ENCODE peak calls at places on chromosomes 11 and 22, in seven cellular contexts. M is right lobe of liver; W is lower leg skin; H is cardiac fibroblast; T is A549; N is retinal pigment epithelial cell; E is CD4-positive, alpha-beta T cell. A is an unnamed sample.

GRCh38 chr11:44147751-44148150 is 52.3 kb downstream of the EXT2 start:
- DNase-seq in M (no peak), W (no peak), H (peak; percentile 6), T (no peak), N (no peak), E (no peak), A (no peak)

GRCh38 chr11:80320226-80320625 is 879.4 kb upstream of the TENM4 start:
- DNase-seq in M (no peak), W (no peak), H (no peak), T (no peak), N (no peak), E (no peak), A (no peak)

GRCh38 chr11:86459682-86460460 is 85.2 kb downstream of the CCDC81 start:
- DNase-seq in M (peak; percentile 59), W (no peak), H (peak; percentile 97), T (peak; percentile 71), N (peak; percentile 88), E (no peak), A (peak; percentile 47)

GRCh38 chr11:8090756-8091155 is 9.7 kb downstream of the TUB start:
- DNase-seq in M (no peak), W (no peak), H (peak; percentile 54), T (no peak), N (no peak), E (no peak), A (peak; percentile 72)

GRCh38 chr22:17476838-17477237 is 86.5 kb upstream of the SLC25A18 start:
- DNase-seq in M (no peak), W (no peak), H (peak; percentile 71), T (no peak), N (no peak), E (no peak), A (no peak)

GRCh38 chr22:26064048-26064447 is 105.2 kb upstream of the SEZ6L start:
- DNase-seq in M (no peak), W (no peak), H (no peak), T (no peak), N (no peak), E (no peak), A (no peak)

GRCh38 chr11:108873305-108873704 is 208.4 kb downstream of the DDX10 start:
- DNase-seq in M (no peak), W (no peak), H (peak; percentile 72), T (no peak), N (no peak), E (no peak), A (no peak)

GRCh38 chr11:44032304-44033085 is 15.3 kb upstream of the ACCSL start:
- DNase-seq in M (no peak), W (peak; percentile 48), H (peak; percentile 91), T (no peak), N (peak; percentile 34), E (no peak), A (no peak)

GRCh38 chr22:29004647-29005371 is 56.8 kb downstream of the C22orf31 start:
- DNase-seq in M (peak; percentile 42), W (no peak), H (no peak), T (no peak), N (peak; percentile 36), E (no peak), A (peak; percentile 47)

GRCh38 chr11:95093548-95093947 is 3.9 kb downstream of the ENDOD1 start:
- DNase-seq in M (no peak), W (no peak), H (no peak), T (no peak), N (no peak), E (no peak), A (no peak)

GRCh38 chr11:95091663-95092062 is 2.0 kb downstream of the ENDOD1 start:
- DNase-seq in M (no peak), W (no peak), H (no peak), T (no peak), N (no peak), E (no peak), A (no peak)

GRCh38 chr11:95089620-95090542 is at the start of gene ENDOD1:
- DNase-seq in M (peak; percentile 87), W (peak; percentile 71), H (peak; percentile 81), T (peak; percentile 45), N (no peak), E (peak; percentile 71), A (peak; percentile 84)

GRCh38 chr11:95095858-95096587 is 6.4 kb downstream of the ENDOD1 start:
- DNase-seq in M (no peak), W (no peak), H (peak; percentile 79), T (no peak), N (peak; percentile 37), E (no peak), A (no peak)

DNA sequence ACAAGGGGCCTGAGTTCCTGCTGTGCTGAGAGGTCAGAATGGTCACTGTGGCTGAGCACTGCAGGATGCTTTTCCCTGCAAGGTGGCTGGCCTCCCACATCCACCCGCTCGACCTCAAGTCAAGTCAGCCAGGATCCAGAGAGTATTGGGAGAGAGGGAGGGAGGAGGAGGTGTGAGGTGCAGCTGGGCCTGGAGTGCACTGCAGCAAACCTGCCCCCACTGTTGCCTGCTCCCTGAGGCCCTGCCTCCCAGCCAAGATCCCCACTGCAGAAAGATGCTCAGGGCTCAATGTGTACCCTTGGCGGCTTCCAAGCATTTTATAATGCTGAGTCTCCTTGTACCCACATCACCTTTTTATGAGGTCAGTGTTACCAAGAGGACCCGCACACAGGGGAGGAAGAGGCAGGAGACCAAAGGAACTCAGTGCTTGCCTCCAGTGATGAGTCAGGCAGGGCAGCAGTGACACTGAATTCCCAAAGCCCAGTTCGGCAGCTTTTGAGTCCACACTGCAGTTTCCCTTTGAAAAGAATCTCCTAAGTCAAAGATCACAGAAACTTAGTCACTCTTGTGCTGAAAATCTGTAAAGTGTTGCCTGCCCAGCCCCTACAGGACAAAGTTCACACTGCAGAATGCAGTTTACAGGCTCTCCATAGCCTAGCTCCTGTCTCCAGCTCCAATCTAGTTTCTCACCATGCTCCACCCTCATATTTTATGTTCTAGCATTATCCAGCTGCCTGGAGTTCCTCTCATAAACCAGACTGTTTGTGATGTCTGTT is 3.1 kb downstream of the ENDOD1 start:
- DNase-seq in M (no peak), W (no peak), H (peak; percentile 78), T (peak; percentile 41), N (no peak), E (peak; percentile 16), A (no peak)
- TF ChIP-seq CTCF in M (peak; percentile 23), W (no peak), H (peak; percentile 71), T (peak; percentile 8), N (peak; percentile 76), E (peak; percentile 55), A (peak; percentile 25)

GRCh38 chr11:94593030-94593429 is 25.9 kb downstream of the PIWIL4 start:
- DNase-seq in M (no peak), W (no peak), H (peak; percentile 51), T (no peak), N (no peak), E (no peak), A (no peak)

GRCh38 chr11:94602430-94603372 is 35.5 kb downstream of the PIWIL4 start:
- DNase-seq in M (peak; percentile 80), W (peak; percentile 26), H (peak; percentile 86), T (peak; percentile 28), N (peak; percentile 24), E (no peak), A (no peak)

GRCh38 chr11:94595061-94595460 is 27.9 kb downstream of the PIWIL4 start:
- DNase-seq in M (no peak), W (no peak), H (no peak), T (no peak), N (no peak), E (no peak), A (no peak)

GRCh38 chr11:94599510-94599909 is 32.3 kb downstream of the PIWIL4 start:
- DNase-seq in M (no peak), W (no peak), H (no peak), T (no peak), N (no peak), E (no peak), A (no peak)

DNA sequence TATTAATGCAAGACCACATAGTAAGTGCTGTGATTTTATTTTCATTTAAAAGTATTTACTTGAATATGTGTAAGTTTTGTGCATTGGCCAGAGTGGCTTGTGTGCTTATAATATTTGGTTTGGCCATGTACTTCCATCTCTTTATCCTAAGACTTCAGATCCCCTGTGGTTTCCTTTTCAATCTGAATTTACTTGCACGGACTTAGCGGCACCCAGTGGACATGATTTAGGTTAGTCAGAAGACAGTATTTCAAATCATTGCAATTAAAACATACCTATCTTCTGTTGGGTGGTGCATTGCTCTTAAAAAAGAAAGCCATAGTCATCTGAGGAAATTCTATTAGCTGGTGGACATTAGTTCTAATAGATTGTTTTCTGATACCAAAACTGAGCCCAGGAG is 30.7 kb downstream of the PIWIL4 start:
- DNase-seq in M (no peak), W (no peak), H (peak; percentile 36), T (no peak), N (no peak), E (no peak), A (no peak)
- TF ChIP-seq CTCF in M (peak; percentile 19), W (no peak), H (no peak), T (peak; percentile 10), N (no peak), E (no peak), A (no peak)

DNA sequence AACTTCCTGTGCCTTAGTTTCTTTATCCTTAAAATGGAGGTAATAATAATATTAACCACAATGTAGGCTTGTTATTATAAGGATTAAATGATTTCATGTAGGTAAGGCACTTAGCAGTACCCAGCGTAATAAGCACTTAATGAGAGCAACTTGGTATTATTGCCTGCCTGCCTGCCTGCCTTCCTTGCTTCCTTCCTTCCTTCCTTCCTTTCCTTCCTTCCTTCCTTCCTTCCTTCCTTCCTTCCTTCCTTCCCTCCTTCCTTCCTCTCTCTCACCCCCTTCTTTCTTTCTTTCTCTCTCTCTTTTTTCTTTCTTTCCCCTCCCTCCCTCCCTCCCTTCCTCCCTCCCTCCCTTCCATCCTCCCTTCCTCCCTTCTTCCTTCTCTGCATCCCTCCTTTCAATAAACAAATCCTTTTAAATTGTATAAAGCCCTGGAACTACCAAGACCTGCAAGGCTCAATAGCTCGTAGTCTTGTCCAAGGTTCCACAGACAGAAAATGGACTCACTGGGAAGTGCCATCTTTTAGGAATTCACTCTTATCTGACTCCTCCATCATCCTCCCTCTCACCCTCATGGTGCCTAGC is 20.7 kb upstream of the TIMP3 start:
- DNase-seq in M (no peak), W (no peak), H (no peak), T (no peak), N (no peak), E (no peak), A (no peak)
- TF ChIP-seq CTCF in M (no peak), W (no peak), H (no peak), T (no peak), N (no peak), E (no peak), A (no peak)

DNA sequence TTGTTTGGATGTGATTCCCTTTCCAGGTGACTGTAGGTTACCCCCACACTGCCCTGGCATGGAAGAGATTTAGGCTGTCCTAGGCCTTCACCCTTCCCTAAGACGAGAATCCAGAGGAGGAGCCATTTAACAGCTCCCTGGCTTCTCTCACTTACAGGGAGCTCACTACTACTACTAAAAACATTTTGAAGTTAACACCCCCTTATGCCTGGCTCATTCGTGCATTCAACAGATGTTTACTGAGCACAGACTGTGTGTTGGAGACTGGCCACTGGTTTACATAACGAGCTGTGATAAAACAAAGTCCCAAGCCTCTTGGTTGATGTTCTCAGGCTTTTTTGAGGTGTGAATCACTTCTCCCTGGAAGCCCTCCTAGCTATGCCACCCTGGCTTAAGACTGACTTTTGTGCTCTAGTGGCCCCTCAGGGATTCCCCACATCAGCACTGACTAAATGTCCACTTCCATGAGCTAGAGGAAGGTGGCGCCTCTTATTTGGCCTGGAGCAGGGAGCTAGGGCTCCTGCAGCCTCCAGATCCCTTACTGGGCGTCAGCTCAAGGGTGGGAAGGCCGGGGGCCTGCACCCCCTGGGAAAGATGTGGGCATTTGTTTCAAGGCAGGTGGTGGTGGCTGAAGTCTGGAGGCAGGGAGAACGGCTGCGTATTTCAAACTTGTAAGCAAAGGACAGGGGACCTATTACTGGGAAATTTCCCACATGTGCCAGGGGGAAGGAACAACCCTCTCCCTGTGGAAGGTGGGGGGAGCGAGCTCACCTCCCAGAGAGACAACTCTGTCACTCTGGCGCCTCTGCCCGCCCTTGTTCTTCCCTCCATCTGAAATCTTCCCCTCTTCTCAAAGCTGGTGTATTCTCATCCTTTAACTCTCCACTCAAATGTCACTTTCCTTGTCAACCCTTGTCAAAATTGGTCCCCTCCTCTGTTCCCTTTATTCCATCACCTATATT is 19.4 kb upstream of the MALAT1 start:
- DNase-seq in M (no peak), W (no peak), H (peak; percentile 99), T (peak; percentile 56), N (peak; percentile 72), E (no peak), A (no peak)
- TF ChIP-seq CTCF in M (no peak), W (peak; percentile 8), H (peak; percentile 62), T (peak; percentile 57), N (peak; percentile 56), E (no peak), A (no peak)

A was measured in mesothelial cell of epicardium.